ENCODE peak calls at places on chromosomes 11 and 22, in five cellular contexts. V, Y, T, X and I are unnamed samples.
A peak's percentile ranks its signal among the peaks of the same experiment; 100 is the strongest.

GRCh38 chr22:32020117-32020516 is 22.9 kb upstream of the SLC5A1 start:
- DNase-seq in V (peak; percentile 94), Y (peak; percentile 54), T (no peak), X (peak; percentile 98), I (no peak)

GRCh38 chr11:12924650-12925049 is 84.5 kb upstream of the RASSF10 start:
- DNase-seq in V (no peak), Y (no peak), T (no peak), X (no peak), I (no peak)

GRCh38 chr11:126026579-126026978 is 36.1 kb downstream of the CDON start:
- DNase-seq in V (no peak), Y (no peak), T (no peak), X (no peak), I (no peak)

GRCh38 chr11:84581083-84581482 is 1046.1 kb downstream of the DLG2 start:
- DNase-seq in V (no peak), Y (no peak), T (no peak), X (no peak), I (no peak)

GRCh38 chr11:87281496-87281895 is 243.8 kb downstream of the TMEM135 start:
- DNase-seq in V (no peak), Y (peak; percentile 66), T (no peak), X (peak; percentile 77), I (no peak)

GRCh38 chr11:34805937-34806336 is 110.2 kb downstream of the APIP start:
- DNase-seq in V (no peak), Y (no peak), T (no peak), X (no peak), I (no peak)

GRCh38 chr11:66332371-66333219 is 3.6 kb downstream of the RIN1 start:
- DNase-seq in V (no peak), Y (no peak), T (peak; percentile 63), X (no peak), I (peak; percentile 43)

GRCh38 chr11:86749376-86749775 is 51.0 kb upstream of the PRSS23 start:
- DNase-seq in V (no peak), Y (no peak), T (no peak), X (no peak), I (no peak)

GRCh38 chr22:47295982-47296381 is 533.5 kb downstream of the TBC1D22A start:
- DNase-seq in V (no peak), Y (no peak), T (no peak), X (no peak), I (no peak)

GRCh38 chr11:35204614-35205013 is 65.6 kb downstream of the CD44 start:
- DNase-seq in V (no peak), Y (no peak), T (no peak), X (no peak), I (no peak)

GRCh38 chr11:66957971-66958231 is 282 bp downstream of the PC start:
- DNase-seq in V (no peak), Y (no peak), T (no peak), X (no peak), I (no peak)

GRCh38 chr22:21074092-21074715 is 28.5 kb downstream of the LRRC74B start:
- DNase-seq in V (peak; percentile 29), Y (peak; percentile 81), T (no peak), X (peak; percentile 90), I (no peak)

GRCh38 chr11:35043933-35044332 is 95.0 kb upstream of the CD44 start:
- DNase-seq in V (no peak), Y (no peak), T (no peak), X (no peak), I (no peak)

GRCh38 chr11:1488575-1489180 is 2.1 kb upstream of the MOB2 start:
- DNase-seq in V (no peak), Y (no peak), T (peak; percentile 74), X (no peak), I (peak; percentile 30)

GRCh38 chr11:99531468-99531867 is 510.7 kb downstream of the CNTN5 start:
- DNase-seq in V (no peak), Y (no peak), T (no peak), X (no peak), I (no peak)

GRCh38 chr22:45604239-45604711 is 67.4 kb upstream of the ATXN10 start:
- DNase-seq in V (no peak), Y (peak; percentile 89), T (no peak), X (peak; percentile 74), I (no peak)

GRCh38 chr22:39311592-39312400 is 7.6 kb downstream of the RPL3 start:
- DNase-seq in V (no peak), Y (no peak), T (peak; percentile 77), X (peak; percentile 37), I (no peak)

GRCh38 chr11:109076870-109077269 is 345.1 kb upstream of the C11orf87 start:
- DNase-seq in V (no peak), Y (no peak), T (no peak), X (no peak), I (no peak)

GRCh38 chr11:85628771-85629341 is 463 bp downstream of the TMEM126B start:
- DNase-seq in V (no peak), Y (no peak), T (no peak), X (peak; percentile 7), I (no peak)

GRCh38 chr11:131809203-131809948 is 439.0 kb downstream of the NTM start:
- DNase-seq in V (no peak), Y (peak; percentile 13), T (no peak), X (no peak), I (no peak)

GRCh38 chr11:80383655-80384054 is 942.8 kb upstream of the TENM4 start:
- DNase-seq in V (no peak), Y (no peak), T (no peak), X (peak; percentile 10), I (no peak)

DNA sequence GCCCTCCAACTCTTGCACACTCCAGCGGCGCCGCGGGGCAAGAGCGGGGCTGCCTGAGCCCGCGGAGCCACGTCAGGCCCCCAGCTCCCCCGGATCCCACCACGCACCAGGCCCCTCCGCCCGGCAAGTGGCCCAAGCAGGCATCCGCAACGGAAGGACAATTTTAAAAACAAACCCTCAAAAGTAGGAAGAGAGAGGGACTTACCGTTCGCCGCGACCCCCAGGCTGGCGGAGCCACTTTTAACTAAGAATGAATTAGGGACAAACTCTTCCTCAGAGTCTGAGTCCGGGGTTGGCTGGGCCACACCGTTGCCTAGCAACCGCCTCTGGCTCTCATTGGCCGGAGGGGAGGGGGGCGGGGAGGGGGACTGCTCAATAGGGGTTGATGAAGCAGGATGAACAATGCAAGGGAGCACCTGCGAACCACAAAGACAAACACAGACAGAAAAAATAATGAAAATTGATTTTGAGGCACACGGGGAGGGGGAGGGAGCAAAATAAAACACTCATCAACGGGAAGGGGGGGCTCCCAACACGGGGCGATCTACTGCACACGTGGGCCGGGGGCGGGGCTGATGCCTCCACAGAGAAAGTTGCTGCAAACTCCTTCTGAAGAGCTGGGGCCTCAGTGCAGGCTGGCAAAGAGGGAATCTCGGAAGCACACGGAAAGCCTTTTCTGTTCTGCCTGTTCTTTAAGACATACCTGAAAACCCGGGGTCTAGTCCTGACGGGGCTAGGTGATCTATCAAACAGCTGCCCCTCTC is 387.5 kb upstream of the NARS2 start:
- DNase-seq in V (peak; percentile 18), Y (peak; percentile 25), T (no peak), X (peak; percentile 29), I (peak; percentile 65)
- H3K4me3 ChIP-seq in V (peak overlapping the region; percentile 12), Y (no peak overlapping the region), T (no peak overlapping the region), X (no peak overlapping the region), I (no peak overlapping the region)

GRCh38 chr22:36546092-36546804 is 17.3 kb upstream of the EIF3D start:
- DNase-seq in V (no peak), Y (peak; percentile 42), T (no peak), X (peak; percentile 47), I (peak; percentile 32)

GRCh38 chr22:36549033-36549432 is 20.1 kb upstream of the EIF3D start:
- DNase-seq in V (no peak), Y (no peak), T (no peak), X (no peak), I (no peak)

GRCh38 chr22:36544107-36544620 is 15.2 kb upstream of the EIF3D start:
- DNase-seq in V (no peak), Y (peak; percentile 64), T (no peak), X (peak; percentile 50), I (no peak)

GRCh38 chr22:36548606-36549005 is 19.6 kb upstream of the EIF3D start:
- DNase-seq in V (no peak), Y (no peak), T (no peak), X (no peak), I (peak; percentile 64)

GRCh38 chr22:36546932-36547331 is 18.0 kb upstream of the EIF3D start:
- DNase-seq in V (peak; percentile 85), Y (peak; percentile 67), T (no peak), X (peak; percentile 93), I (no peak)
- H3K4me3 ChIP-seq in V (no peak overlapping the region), Y (no peak overlapping the region), T (no peak overlapping the region), X (no peak overlapping the region), I (no peak overlapping the region)

GRCh38 chr11:7254731-7255291 is 3.1 kb downstream of the SYT9 start:
- DNase-seq in V (no peak), Y (no peak), T (no peak), X (no peak), I (no peak)

GRCh38 chr11:7251487-7251835 is 243 bp upstream of the SYT9 start:
- DNase-seq in V (no peak), Y (no peak), T (no peak), X (no peak), I (no peak)

GRCh38 chr11:7250166-7250565 is 1.5 kb upstream of the SYT9 start:
- DNase-seq in V (no peak), Y (no peak), T (no peak), X (no peak), I (no peak)

GRCh38 chr11:7251836-7252682 is at the start of gene SYT9:
- DNase-seq in V (no peak), Y (peak; percentile 6), T (peak; percentile 79), X (peak; percentile 54), I (peak; percentile 71)

DNA sequence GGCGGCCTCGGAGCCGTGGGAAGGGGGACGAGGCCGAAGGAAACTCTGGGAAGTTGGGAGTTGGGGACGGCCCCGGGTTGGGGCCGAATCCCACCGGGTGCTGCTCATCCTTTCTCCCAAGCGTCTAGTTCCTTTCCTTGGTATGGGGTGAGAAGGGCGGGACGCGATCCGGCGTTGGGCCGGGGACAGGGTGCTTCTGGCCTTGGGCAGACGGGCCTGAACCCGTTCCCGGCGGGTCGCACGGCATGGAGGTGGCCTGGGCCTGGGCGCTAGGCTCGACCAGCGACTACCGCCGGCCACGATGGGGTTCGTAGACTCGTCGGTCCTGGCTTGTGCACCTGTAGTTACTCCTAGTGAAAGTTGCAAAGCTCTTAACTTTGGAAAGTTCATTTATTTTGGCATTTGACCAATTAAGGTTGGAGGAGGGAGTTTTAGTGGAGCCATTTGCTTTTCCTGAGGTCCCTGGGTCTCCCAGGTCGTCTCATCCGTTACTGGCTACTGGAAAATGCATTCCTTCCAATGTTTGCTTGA is 1.0 kb downstream of the SYT9 start:
- DNase-seq in V (no peak), Y (no peak), T (peak; percentile 75), X (no peak), I (peak; percentile 21)
- H3K4me3 ChIP-seq in V (peak overlapping the region; percentile 41), Y (no peak overlapping the region), T (peak overlapping the region; percentile 40), X (no peak overlapping the region), I (peak overlapping the region; percentile 30)

GRCh38 chr11:119014209-119014924 is 3.8 kb downstream of the RPS25 start:
- DNase-seq in V (no peak), Y (no peak), T (no peak), X (no peak), I (no peak)

GRCh38 chr11:119019996-119020395 is 1.4 kb downstream of the TRAPPC4 start:
- DNase-seq in V (no peak), Y (no peak), T (no peak), X (no peak), I (no peak)

GRCh38 chr11:119018074-119018938 is at the start of the genes RPS25 and TRAPPC4:
- DNase-seq in V (peak; percentile 89), Y (peak; percentile 95), T (peak; percentile 98), X (peak; percentile 98), I (peak; percentile 96)

GRCh38 chr11:119015054-119015611 is 3.0 kb downstream of the RPS25 start:
- DNase-seq in V (no peak), Y (no peak), T (no peak), X (peak; percentile 28), I (no peak)

GRCh38 chr11:119016216-119017009 is 1.7 kb downstream of the RPS25 start:
- DNase-seq in V (no peak), Y (no peak), T (no peak), X (no peak), I (no peak)
- H3K4me3 ChIP-seq in V (no peak overlapping the region), Y (peak overlapping the region; percentile 100), T (no peak overlapping the region), X (peak overlapping the region; percentile 97), I (no peak overlapping the region)